ENCODE peak calls at places on chromosomes 6 and 20, in eight cellular contexts. P, O, W, M, A, R, Q and K are unnamed samples.

GRCh38 chr6:169724554-169725269 is 412 bp upstream of the PHF10 start:
- DNase-seq in P (peak), O (peak), W (peak), M (peak), A (peak), R (no peak), Q (no peak), K (peak)

GRCh38 chr6:51908243-51908642 is 179.2 kb downstream of the PKHD1 start:
- DNase-seq in P (no peak), O (no peak), W (no peak), M (no peak), A (no peak), R (no peak), Q (no peak), K (no peak)

GRCh38 chr20:35695245-35695749 is 3.9 kb downstream of the NFS1 start:
- DNase-seq in P (no peak), O (no peak), W (no peak), M (no peak), A (no peak), R (no peak), Q (no peak), K (no peak)

GRCh38 chr20:17693534-17694001 is 6.2 kb upstream of the BANF2 start:
- DNase-seq in P (no peak), O (no peak), W (no peak), M (peak), A (no peak), R (no peak), Q (no peak), K (no peak)

GRCh38 chr6:108968746-108969316 is 120.6 kb downstream of the ARMC2 start:
- DNase-seq in P (no peak), O (no peak), W (no peak), M (no peak), A (no peak), R (no peak), Q (no peak), K (no peak)

GRCh38 chr6:35719830-35720733 is 16.8 kb upstream of the ARMC12 start:
- DNase-seq in P (peak), O (no peak), W (peak), M (no peak), A (no peak), R (no peak), Q (peak), K (peak)

GRCh38 chr6:41278699-41279405 is 7.6 kb downstream of the TREM1 start:
- DNase-seq in P (peak), O (peak), W (peak), M (peak), A (peak), R (no peak), Q (peak), K (no peak)

GRCh38 chr6:27847706-27848105 is 64.5 kb downstream of the OR2B2 start:
- DNase-seq in P (no peak), O (peak), W (no peak), M (no peak), A (no peak), R (no peak), Q (peak), K (no peak)

GRCh38 chr6:3194535-3195376 is 32.7 kb downstream of the TUBB2B start:
- DNase-seq in P (peak), O (no peak), W (no peak), M (no peak), A (no peak), R (no peak), Q (no peak), K (no peak)

GRCh38 chr6:52820198-52820597 is 16.6 kb upstream of the GSTA1 start:
- DNase-seq in P (no peak), O (peak), W (no peak), M (no peak), A (no peak), R (no peak), Q (no peak), K (no peak)

GRCh38 chr6:158654960-158655485 is 5.2 kb downstream of the SYTL3 start:
- DNase-seq in P (peak), O (peak), W (no peak), M (no peak), A (no peak), R (no peak), Q (peak), K (no peak)

GRCh38 chr20:50339196-50339901 is 148.7 kb downstream of the CEBPB start:
- DNase-seq in P (no peak), O (peak), W (no peak), M (no peak), A (no peak), R (peak), Q (no peak), K (no peak)

GRCh38 chr6:11432713-11433450 is 104.7 kb upstream of the TMEM170B start:
- DNase-seq in P (no peak), O (peak), W (no peak), M (no peak), A (no peak), R (no peak), Q (peak), K (peak)

GRCh38 chr6:97095466-97095865 is 170.9 kb downstream of the KLHL32 start:
- DNase-seq in P (no peak), O (no peak), W (no peak), M (no peak), A (no peak), R (no peak), Q (peak), K (no peak)

GRCh38 chr6:158772851-158773371 is 46.3 kb downstream of the EZR start:
- DNase-seq in P (no peak), O (no peak), W (no peak), M (peak), A (peak), R (no peak), Q (no peak), K (no peak)

GRCh38 chr20:10521068-10521834 is 86.1 kb downstream of the SLX4IP start:
- DNase-seq in P (no peak), O (peak), W (no peak), M (no peak), A (peak), R (no peak), Q (peak), K (peak)